ENCODE peak calls at places on chromosomes 3 and 15, in seven cellular contexts. F is cardiac muscle cell, O is DND-41, M is heart right ventricle, U is stomach, V is IMR-90, K is psoas muscle. N is an unnamed sample.

GRCh38 chr3:141960731-141961130 is 84.3 kb downstream of the ATP1B3 start:
- DNase-seq in F (no peak), O (no peak), M (no peak), U (no peak), V (peak), K (peak), N (no peak)

GRCh38 chr15:64072812-64073211 is 20.8 kb downstream of the CIAO2A start:
- DNase-seq in F (no peak), O (no peak), M (no peak), U (no peak), V (no peak), K (no peak), N (no peak)

GRCh38 chr15:36334059-36334458 is 245.4 kb upstream of the CDIN1 start:
- DNase-seq in F (peak), O (no peak), M (no peak), U (no peak), V (peak), K (no peak), N (no peak)

GRCh38 chr3:50542177-50543034 is 25.1 kb downstream of the C3orf18 start:
- DNase-seq in F (peak), O (peak), M (peak), U (peak), V (peak), K (peak), N (peak)

GRCh38 chr15:97013491-97013890 is 683.0 kb downstream of the NR2F2 start:
- DNase-seq in F (no peak), O (no peak), M (no peak), U (no peak), V (no peak), K (no peak), N (no peak)

GRCh38 chr15:31024979-31025378 is 33.6 kb upstream of the MTMR10 start:
- DNase-seq in F (no peak), O (no peak), M (no peak), U (no peak), V (peak), K (no peak), N (no peak)

GRCh38 chr3:120678331-120678845 is 3.7 kb downstream of the HGD start:
- DNase-seq in F (no peak), O (no peak), M (no peak), U (peak), V (peak), K (no peak), N (peak)

GRCh38 chr3:192816274-192816853 is 89.0 kb upstream of the FGF12 start:
- DNase-seq in F (peak), O (no peak), M (no peak), U (no peak), V (peak), K (no peak), N (peak)

DNA sequence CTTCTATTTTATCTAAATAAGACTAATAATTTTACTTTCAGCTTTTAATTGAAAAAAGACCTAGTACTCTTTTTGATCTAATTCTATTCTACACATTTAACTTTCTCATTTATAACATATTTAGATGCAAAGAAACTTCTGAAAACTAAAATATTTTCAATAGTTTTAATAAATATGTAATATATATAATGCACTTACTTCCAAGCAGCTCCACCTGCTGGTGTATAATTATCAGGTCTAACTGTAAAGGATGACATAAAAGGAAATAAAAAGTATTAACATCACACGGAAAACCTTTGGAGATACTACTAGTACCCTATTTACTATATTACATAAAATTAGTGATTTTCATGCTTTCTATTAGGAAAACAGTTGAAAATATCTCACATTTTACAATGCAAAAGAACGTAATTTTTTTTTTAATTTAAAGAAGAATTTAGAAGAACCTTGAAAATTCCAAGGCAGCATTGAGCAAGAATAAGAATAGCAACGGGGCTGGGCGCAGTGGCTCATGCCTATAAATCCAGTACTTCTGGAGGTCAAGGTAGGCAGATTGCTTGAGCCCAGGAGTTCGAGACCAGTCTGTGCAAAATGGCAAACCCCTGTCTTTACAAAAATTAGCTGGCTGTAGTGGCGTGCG is 10.2 kb downstream of the PLSCR5 start:
- DNase-seq in F (no peak), O (no peak), M (no peak), U (no peak), V (peak), K (no peak), N (peak)
- TF ChIP-seq CTCF in F (peak), O (peak), M (peak), U (no peak), V (peak), K (peak), N (no peak)

GRCh38 chr15:50426428-50426827 is 2.2 kb downstream of the USP8 start:
- DNase-seq in F (no peak), O (no peak), M (no peak), U (no peak), V (no peak), K (no peak), N (no peak)
- H3K4me3 ChIP-seq in F (no peak), O (peak), M (no peak), U (no peak), V (no peak), K (no peak), N (no peak)

GRCh38 chr3:150412599-150413069 is 4.5 kb downstream of the TSC22D2 start:
- DNase-seq in F (peak), O (no peak), M (no peak), U (no peak), V (peak), K (no peak), N (peak)

GRCh38 chr3:150409527-150410310 is 1.6 kb downstream of the TSC22D2 start:
- DNase-seq in F (peak), O (peak), M (peak), U (peak), V (peak), K (peak), N (peak)

GRCh38 chr3:150410311-150411105 is 2.4 kb downstream of the TSC22D2 start:
- DNase-seq in F (peak), O (peak), M (peak), U (peak), V (peak), K (peak), N (peak)

GRCh38 chr3:150411971-150412370 is 3.9 kb downstream of the TSC22D2 start:
- DNase-seq in F (no peak), O (no peak), M (no peak), U (no peak), V (peak), K (no peak), N (no peak)

DNA sequence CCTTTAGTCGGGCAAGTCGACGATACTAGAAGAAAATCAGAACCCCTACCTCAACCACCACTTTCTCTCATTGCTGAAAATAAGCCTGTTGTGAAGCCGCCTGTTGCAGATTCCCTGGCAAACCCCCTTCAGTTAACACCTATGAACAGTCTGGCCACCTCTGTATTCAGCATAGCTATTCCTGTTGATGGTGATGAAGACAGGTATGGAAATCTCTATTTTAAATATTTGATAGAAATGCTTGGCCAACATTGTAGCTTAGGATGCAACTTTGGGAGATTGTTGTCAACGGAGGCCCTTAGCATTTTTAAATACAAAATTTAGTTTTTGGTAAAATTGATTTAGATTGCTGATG is 3.0 kb downstream of the TSC22D2 start:
- DNase-seq in F (no peak), O (no peak), M (no peak), U (no peak), V (no peak), K (no peak), N (no peak)
- TF ChIP-seq CTCF in F (no peak), O (no peak), M (no peak), U (no peak), V (no peak), K (no peak), N (no peak)

GRCh38 chr15:46732060-46732459 is 985.2 kb upstream of the SEMA6D start:
- DNase-seq in F (no peak), O (no peak), M (no peak), U (no peak), V (no peak), K (no peak), N (peak)

GRCh38 chr15:46735115-46735514 is 982.2 kb upstream of the SEMA6D start:
- DNase-seq in F (no peak), O (no peak), M (no peak), U (no peak), V (no peak), K (no peak), N (peak)
- H3K4me3 ChIP-seq in F (no peak), O (no peak), M (no peak), U (no peak), V (no peak), K (no peak), N (no peak)

DNA sequence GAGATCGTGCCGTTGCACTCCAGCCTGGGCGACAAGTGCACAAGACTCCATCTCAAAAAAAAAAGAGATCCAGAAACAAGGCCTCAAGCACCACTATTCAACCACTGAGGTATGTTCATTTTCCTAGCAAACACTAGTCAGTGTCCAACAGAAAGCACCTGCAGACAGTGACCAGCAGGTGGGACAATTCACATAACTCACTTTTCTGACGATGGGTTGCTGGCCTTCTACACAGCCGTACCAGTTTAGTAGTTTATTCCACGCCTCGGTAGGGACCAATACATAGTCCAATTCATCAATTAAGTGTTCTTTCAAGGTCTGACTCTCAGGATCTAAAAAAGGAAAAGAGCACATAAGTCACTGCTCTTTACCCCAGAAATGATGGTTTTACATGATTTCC is 12.4 kb downstream of the USP4 start:
- DNase-seq in F (no peak), O (no peak), M (no peak), U (no peak), V (no peak), K (no peak), N (no peak)
- TF ChIP-seq CTCF in F (peak), O (peak), M (peak), U (no peak), V (no peak), K (no peak), N (peak)

GRCh38 chr3:24493951-24494615 is 567 bp downstream of the THRB start:
- DNase-seq in F (peak), O (no peak), M (peak), U (peak), V (no peak), K (peak), N (no peak)
- H3K4me3 ChIP-seq in F (peak), O (no peak), M (peak), U (peak), V (no peak), K (peak), N (no peak)

DNA sequence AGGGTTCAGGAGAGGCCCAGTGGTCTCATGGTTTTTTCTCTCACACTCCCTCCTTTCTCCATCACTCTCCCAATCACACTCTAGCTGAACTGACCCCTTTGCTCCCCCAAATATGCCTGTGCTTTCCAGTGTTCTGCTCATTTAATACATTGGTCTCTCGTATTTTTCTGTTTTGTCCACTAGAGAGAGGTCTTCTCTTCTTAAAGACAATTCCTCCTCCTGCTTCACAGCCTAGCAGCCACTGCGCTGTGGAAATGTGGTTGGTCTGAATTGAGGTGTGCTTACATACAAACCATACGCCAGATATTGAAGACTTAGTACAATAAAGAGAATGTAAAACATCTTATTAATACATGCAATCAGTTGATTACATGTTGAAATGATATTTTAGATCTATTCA is 60.6 kb upstream of the XCR1 start:
- DNase-seq in F (no peak), O (peak), M (no peak), U (no peak), V (peak), K (no peak), N (peak)
- TF ChIP-seq CTCF in F (peak), O (peak), M (peak), U (no peak), V (peak), K (no peak), N (peak)

GRCh38 chr3:178005961-178006360 is 530.3 kb upstream of the KCNMB2 start:
- DNase-seq in F (no peak), O (no peak), M (no peak), U (no peak), V (no peak), K (no peak), N (no peak)

GRCh38 chr3:178003756-178004155 is 532.5 kb upstream of the KCNMB2 start:
- DNase-seq in F (no peak), O (no peak), M (no peak), U (no peak), V (peak), K (no peak), N (no peak)

GRCh38 chr3:178002113-178002512 is 534.1 kb upstream of the KCNMB2 start:
- DNase-seq in F (no peak), O (no peak), M (no peak), U (no peak), V (no peak), K (no peak), N (no peak)

GRCh38 chr3:177995733-177996085 is 540.5 kb upstream of the KCNMB2 start:
- DNase-seq in F (no peak), O (no peak), M (no peak), U (no peak), V (no peak), K (no peak), N (no peak)

DNA sequence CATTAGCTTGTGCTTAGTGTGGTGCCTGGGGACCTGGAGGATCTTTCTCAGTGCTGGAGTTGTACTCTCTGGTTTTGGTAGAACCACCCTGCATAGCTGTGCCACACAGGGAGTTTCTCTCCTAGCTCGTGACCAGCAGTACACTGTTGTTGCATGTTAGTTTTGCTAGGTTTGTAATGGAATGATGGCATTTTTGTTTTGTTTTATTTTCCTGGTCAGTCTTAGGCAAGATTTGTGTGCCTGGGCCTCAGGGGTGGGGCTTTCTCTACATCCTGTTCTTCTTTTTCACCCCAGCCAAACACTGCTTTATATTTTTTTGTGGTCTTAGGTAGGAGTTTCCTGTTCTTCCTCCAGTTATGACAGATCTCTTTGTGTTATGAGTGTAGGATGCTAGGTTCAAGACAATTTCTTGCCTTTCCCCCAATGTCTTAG is 534.5 kb upstream of the KCNMB2 start:
- DNase-seq in F (no peak), O (peak), M (no peak), U (no peak), V (no peak), K (no peak), N (peak)
- H3K4me3 ChIP-seq in F (no peak), O (no peak), M (no peak), U (no peak), V (no peak), K (no peak), N (no peak)

DNA sequence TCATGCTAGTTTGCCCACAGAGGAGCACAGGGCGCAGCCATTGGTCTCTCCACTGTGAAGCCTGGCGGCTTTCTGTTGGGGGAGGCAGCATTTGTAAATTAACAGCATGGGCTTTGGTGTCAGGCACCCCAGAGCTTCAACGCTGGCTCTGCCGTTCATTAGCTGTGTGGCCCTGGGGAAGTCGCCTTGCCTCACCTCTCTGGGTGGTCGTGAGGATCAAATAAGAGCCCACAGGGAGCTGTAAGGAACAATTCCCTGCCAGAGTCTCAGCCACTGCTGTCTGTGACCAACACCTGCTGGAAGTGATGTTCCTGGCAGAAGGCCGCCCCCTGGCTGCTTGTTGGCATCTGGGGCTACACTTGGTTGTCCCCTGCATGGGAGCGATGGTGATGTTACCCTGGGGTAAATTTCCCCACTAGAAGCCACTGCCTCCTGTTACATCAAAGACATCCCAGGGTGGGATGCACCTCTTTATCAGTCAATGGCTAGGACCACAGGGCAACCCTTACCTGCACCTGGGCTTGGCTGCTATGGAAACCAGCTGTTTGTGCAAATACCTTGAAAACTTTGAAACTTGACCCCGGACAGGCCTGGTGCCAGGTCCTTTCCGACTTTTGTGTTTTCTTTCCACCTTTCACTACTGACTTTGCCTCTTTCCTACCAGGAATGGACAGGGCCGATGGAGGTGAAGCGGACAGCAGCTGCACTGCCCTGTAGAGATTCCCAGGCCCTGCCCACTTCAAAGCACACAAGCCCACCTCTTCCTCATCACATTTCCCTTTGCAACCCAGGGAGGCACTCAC is 36.9 kb downstream of the DNASE1L3 start:
- DNase-seq in F (peak), O (peak), M (peak), U (peak), V (no peak), K (no peak), N (peak)
- TF ChIP-seq CTCF in F (peak), O (peak), M (peak), U (no peak), V (no peak), K (no peak), N (peak)

DNA sequence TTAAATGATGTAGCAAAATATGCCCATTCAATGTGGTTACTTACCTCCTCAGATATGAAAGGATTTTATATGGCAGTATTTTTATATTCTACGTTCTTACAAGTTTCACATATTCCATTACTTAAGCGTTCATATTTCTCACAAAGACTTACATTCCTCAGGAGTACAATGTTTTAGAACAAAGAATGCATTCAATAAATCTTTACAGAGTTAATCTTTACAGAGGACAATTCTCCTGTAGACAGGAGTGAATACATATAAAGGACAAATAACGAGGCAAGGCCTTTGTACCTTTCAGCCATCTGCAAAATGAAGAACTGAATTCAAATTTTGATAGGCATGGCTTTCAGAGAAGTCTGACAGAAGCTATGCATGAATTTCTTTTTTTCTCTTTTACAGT is 1.9 kb downstream of the ZNF80 start:
- DNase-seq in F (no peak), O (no peak), M (no peak), U (no peak), V (no peak), K (no peak), N (no peak)
- H3K4me3 ChIP-seq in F (no peak), O (no peak), M (no peak), U (no peak), V (no peak), K (no peak), N (no peak)